ENCODE peak calls at places on chromosome 17, in four cellular contexts. K is thoracic aorta, W is A549, O is heart left ventricle. C is an unnamed sample. For H3K4me1, the result is how much of the 10 kb centered on the place peaks cover.

GRCh38 chr17:75632863-75633483 is at the start of gene SMIM5:
- DNase-seq in W (peak), K (peak), O (peak), C (peak)

GRCh38 chr17:76410328-76410965 is 26.0 kb downstream of the SPHK1 start:
- DNase-seq in O (no peak), K (no peak), W (no peak), C (no peak)

GRCh38 chr17:60393840-60394529 is 2.1 kb upstream of the USP32 start:
- DNase-seq in O (no peak), K (no peak), W (no peak), C (no peak)

GRCh38 chr17:69607162-69607834 is 192.8 kb downstream of the MAP2K6 start:
- DNase-seq in W (peak), O (peak), K (no peak), C (no peak)

GRCh38 chr17:1031711-1032110 is 34.8 kb downstream of the TIMM22 start:
- DNase-seq in O (peak), W (no peak), K (no peak), C (no peak)

GRCh38 chr17:8966926-8967325 is 1.4 kb upstream of the PIK3R5 start:
- DNase-seq in O (no peak), K (no peak), W (no peak), C (no peak)

GRCh38 chr17:7213895-7214299 is 5.7 kb downstream of the DLG4 start:
- DNase-seq in K (peak), W (peak), O (no peak), C (no peak)

GRCh38 chr17:72378414-72379395 is 257.9 kb downstream of the SOX9 start:
- DNase-seq in K (no peak), W (no peak), O (no peak), C (no peak)

GRCh38 chr17:76444518-76445311 is 8.2 kb downstream of the UBE2O start:
- DNase-seq in O (no peak), K (no peak), W (no peak), C (no peak)

GRCh38 chr17:50056961-50057330 is 1.0 kb downstream of the ITGA3 start:
- DNase-seq in W (no peak), K (no peak), O (no peak), C (no peak)

GRCh38 chr17:64334851-64335250 is 55.8 kb downstream of the PECAM1 start:
- DNase-seq in O (no peak), W (no peak), K (no peak), C (no peak)

GRCh38 chr17:81295678-81296381 is 723 bp upstream of the SLC38A10 start:
- DNase-seq in K (no peak), W (peak), O (no peak), C (peak)

GRCh38 chr17:44832821-44833220 is 2.7 kb upstream of the GJC1 start:
- DNase-seq in W (no peak), O (no peak), K (no peak), C (no peak)
- TF ChIP-seq CTCF in W (no peak), O (no peak), K (no peak), C (no peak)

GRCh38 chr17:40068917-40069750 is 6.4 kb downstream of the THRA start:
- DNase-seq in W (no peak), O (peak), K (peak), C (peak)
- H3K4me1 ChIP-seq in W (half or more), O (half or more), K (half or more), C (half or more)

DNA sequence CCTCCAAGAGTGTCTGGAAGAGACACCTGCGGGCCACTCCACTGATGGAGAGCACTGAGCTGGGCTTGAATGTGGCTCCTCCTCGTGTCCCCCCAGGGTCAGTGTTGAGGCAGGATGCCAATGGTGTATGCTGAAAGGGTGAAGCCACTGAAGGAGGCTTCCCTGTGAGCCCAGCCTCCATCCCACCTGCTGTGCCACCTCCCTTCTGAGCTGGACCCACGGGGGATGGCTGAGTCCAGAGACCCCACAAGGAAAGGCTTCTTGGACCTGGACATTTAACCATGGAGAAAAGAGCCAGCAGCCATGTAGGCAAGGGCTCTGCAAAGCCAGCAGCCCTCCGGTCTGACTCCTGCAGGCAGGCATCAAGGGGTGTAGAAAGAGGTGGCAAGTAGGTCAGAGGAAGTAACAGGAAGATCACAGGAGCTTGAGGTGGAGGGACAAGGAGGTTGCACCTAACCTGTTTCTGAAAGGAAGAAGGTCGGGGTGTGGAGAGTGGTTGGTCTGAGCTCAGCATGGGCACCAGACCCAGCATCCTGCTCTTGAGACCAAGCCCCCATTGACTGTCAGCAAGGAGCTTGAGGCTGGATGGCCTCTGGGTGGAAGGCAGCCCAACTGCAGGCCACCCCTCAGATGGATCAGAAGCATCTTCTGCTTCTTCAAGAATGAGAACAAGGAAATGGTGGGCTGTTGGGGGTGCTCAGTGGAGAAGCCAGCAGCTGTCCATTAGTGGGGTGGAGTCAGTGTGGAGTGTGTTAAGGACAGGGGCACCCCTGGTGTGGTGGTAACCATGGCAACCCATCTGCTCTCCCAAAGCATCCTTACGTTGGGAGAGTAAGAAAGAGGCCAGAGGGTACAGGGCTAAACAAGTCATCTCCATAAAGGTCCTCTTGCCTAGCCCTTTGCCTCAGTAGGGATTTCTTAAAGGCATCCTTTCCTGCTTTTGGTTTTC is 80.7 kb downstream of the PLD6 start:
- DNase-seq in K (no peak), O (peak), W (no peak), C (peak)
- H3K27ac ChIP-seq in K (peak), O (no peak), W (no peak), C (peak)

GRCh38 chr17:43416998-43417891 is 18.5 kb downstream of the ARL4D start:
- DNase-seq in K (no peak), O (peak), W (no peak), C (no peak)

GRCh38 chr17:43423777-43424455 is 25.1 kb downstream of the ARL4D start:
- DNase-seq in K (no peak), O (no peak), W (no peak), C (no peak)

GRCh38 chr17:43418441-43419374 is 19.9 kb downstream of the ARL4D start:
- DNase-seq in O (peak), W (peak), K (no peak), C (no peak)
- TF ChIP-seq CTCF in O (no peak), W (peak), K (no peak), C (no peak)

GRCh38 chr17:40063915-40064531 is 1.3 kb downstream of the THRA start:
- DNase-seq in W (no peak), O (peak), K (no peak), C (no peak)

GRCh38 chr17:40063034-40063765 is 435 bp downstream of the THRA start:
- DNase-seq in O (peak), K (no peak), W (no peak), C (peak)

GRCh38 chr17:40061532-40062038 is 1.2 kb upstream of the THRA start:
- DNase-seq in K (no peak), W (no peak), O (peak), C (no peak)

GRCh38 chr17:40060887-40061480 is 1.8 kb upstream of the THRA start:
- DNase-seq in O (peak), K (no peak), W (no peak), C (no peak)

GRCh38 chr17:40062347-40063033 is at the start of gene THRA:
- DNase-seq in K (no peak), O (peak), W (peak), C (peak)
- H3K4me1 ChIP-seq in K (half or more), O (half or more), W (under half), C (under half)

GRCh38 chr17:82838386-82839063 is 1.3 kb downstream of the ZNF750 start:
- DNase-seq in W (no peak), K (no peak), O (no peak), C (no peak)

GRCh38 chr17:82837586-82838320 is 2.1 kb downstream of the ZNF750 start:
- DNase-seq in K (no peak), O (no peak), W (no peak), C (no peak)

GRCh38 chr17:82839617-82840292 is at the start of gene ZNF750:
- DNase-seq in K (no peak), O (no peak), W (no peak), C (no peak)

GRCh38 chr17:82841921-82842596 is 2.2 kb upstream of the ZNF750 start:
- DNase-seq in W (no peak), K (no peak), O (no peak), C (no peak)

GRCh38 chr17:82840431-82840831 is 609 bp upstream of the ZNF750 start:
- DNase-seq in W (no peak), K (no peak), O (no peak), C (no peak)
- H3K27ac ChIP-seq in W (no peak), K (no peak), O (no peak), C (no peak)